ENCODE peak calls at places on chromosome 6, in seven cellular contexts. One of them, this sample, is unnamed.

GRCh38 chr6:147776631-147777030 is 268.1 kb downstream of the SAMD5 start:
- DNase-seq in germinal center: no peak
- DNase-seq in EL: no peak
- DNase-seq in body of pancreas: no peak
- DNase-seq in kidney: no peak
- DNase-seq in CD8-positive, alpha-beta T cell: no peak
- DNase-seq in small intestine: no peak
- DNase-seq in this sample: no peak

GRCh38 chr6:50958148-50958547 is 139.5 kb downstream of the TFAP2B start:
- DNase-seq in body of pancreas: no peak
- DNase-seq in kidney: no peak
- DNase-seq in CD8-positive, alpha-beta T cell: no peak
- DNase-seq in germinal center: no peak
- DNase-seq in EL: no peak
- DNase-seq in small intestine: no peak
- DNase-seq in this sample: no peak

GRCh38 chr6:19697744-19698290 is 139.4 kb upstream of the ID4 start:
- DNase-seq in germinal center: no peak
- DNase-seq in small intestine: no peak
- DNase-seq in CD8-positive, alpha-beta T cell: no peak
- DNase-seq in kidney: no peak
- DNase-seq in EL: peak
- DNase-seq in body of pancreas: no peak
- DNase-seq in this sample: no peak

GRCh38 chr6:22952076-22952475 is 382.7 kb downstream of the HDGFL1 start:
- DNase-seq in CD8-positive, alpha-beta T cell: no peak
- DNase-seq in body of pancreas: no peak
- DNase-seq in EL: no peak
- DNase-seq in germinal center: no peak
- DNase-seq in small intestine: no peak
- DNase-seq in kidney: no peak
- DNase-seq in this sample: no peak

GRCh38 chr6:35248300-35248699 is 11.2 kb upstream of the ZNF76 start:
- DNase-seq in germinal center: no peak
- DNase-seq in EL: peak
- DNase-seq in kidney: no peak
- DNase-seq in body of pancreas: no peak
- DNase-seq in CD8-positive, alpha-beta T cell: no peak
- DNase-seq in small intestine: no peak
- DNase-seq in this sample: no peak

GRCh38 chr6:14747881-14748520 is 497.9 kb upstream of the JARID2 start:
- DNase-seq in EL: peak
- DNase-seq in kidney: no peak
- DNase-seq in small intestine: no peak
- DNase-seq in germinal center: no peak
- DNase-seq in CD8-positive, alpha-beta T cell: no peak
- DNase-seq in body of pancreas: no peak
- DNase-seq in this sample: no peak

GRCh38 chr6:142845624-142846458 is 99.1 kb downstream of the HIVEP2 start:
- DNase-seq in kidney: peak
- DNase-seq in CD8-positive, alpha-beta T cell: peak
- DNase-seq in EL: peak
- DNase-seq in germinal center: peak
- DNase-seq in body of pancreas: peak
- DNase-seq in small intestine: peak
- DNase-seq in this sample: peak

GRCh38 chr6:129542705-129543104 is 167.3 kb downstream of the ARHGAP18 start:
- DNase-seq in CD8-positive, alpha-beta T cell: no peak
- DNase-seq in EL: no peak
- DNase-seq in germinal center: no peak
- DNase-seq in kidney: no peak
- DNase-seq in small intestine: no peak
- DNase-seq in body of pancreas: no peak
- DNase-seq in this sample: no peak

GRCh38 chr6:3284436-3284876 is 25.7 kb downstream of the PSMG4 start:
- DNase-seq in CD8-positive, alpha-beta T cell: no peak
- DNase-seq in EL: no peak
- DNase-seq in kidney: peak
- DNase-seq in germinal center: no peak
- DNase-seq in small intestine: no peak
- DNase-seq in body of pancreas: peak
- DNase-seq in this sample: no peak

GRCh38 chr6:39926668-39927067 is 7.6 kb downstream of the MOCS1 start:
- DNase-seq in body of pancreas: no peak
- DNase-seq in CD8-positive, alpha-beta T cell: no peak
- DNase-seq in germinal center: no peak
- DNase-seq in EL: peak
- DNase-seq in small intestine: no peak
- DNase-seq in kidney: no peak
- DNase-seq in this sample: no peak

GRCh38 chr6:70763754-70764153 is 96.1 kb downstream of the SMAP1 start:
- DNase-seq in EL: peak
- DNase-seq in CD8-positive, alpha-beta T cell: no peak
- DNase-seq in small intestine: no peak
- DNase-seq in kidney: no peak
- DNase-seq in body of pancreas: no peak
- DNase-seq in germinal center: no peak
- DNase-seq in this sample: no peak

GRCh38 chr6:128307671-128308070 is 212.7 kb downstream of the PTPRK start:
- DNase-seq in EL: peak
- DNase-seq in kidney: no peak
- DNase-seq in CD8-positive, alpha-beta T cell: no peak
- DNase-seq in small intestine: no peak
- DNase-seq in body of pancreas: no peak
- DNase-seq in germinal center: no peak
- DNase-seq in this sample: no peak

GRCh38 chr6:109526905-109527628 is 44.0 kb upstream of the ZBTB24 start:
- DNase-seq in body of pancreas: peak
- DNase-seq in CD8-positive, alpha-beta T cell: peak
- DNase-seq in small intestine: peak
- DNase-seq in EL: peak
- DNase-seq in germinal center: peak
- DNase-seq in kidney: peak
- DNase-seq in this sample: peak

GRCh38 chr6:135995160-135995898 is 143.8 kb downstream of the PDE7B start:
- DNase-seq in body of pancreas: no peak
- DNase-seq in CD8-positive, alpha-beta T cell: no peak
- DNase-seq in germinal center: no peak
- DNase-seq in kidney: no peak
- DNase-seq in small intestine: no peak
- DNase-seq in EL: peak
- DNase-seq in this sample: no peak

GRCh38 chr6:42188406-42188805 is 6.3 kb downstream of the GUCA1B start:
- DNase-seq in body of pancreas: no peak
- DNase-seq in germinal center: no peak
- DNase-seq in EL: no peak
- DNase-seq in kidney: no peak
- DNase-seq in small intestine: no peak
- DNase-seq in CD8-positive, alpha-beta T cell: no peak
- DNase-seq in this sample: no peak

GRCh38 chr6:52507557-52508260 is 69.2 kb downstream of the TRAM2 start:
- DNase-seq in germinal center: no peak
- DNase-seq in EL: peak
- DNase-seq in kidney: no peak
- DNase-seq in CD8-positive, alpha-beta T cell: no peak
- DNase-seq in small intestine: no peak
- DNase-seq in body of pancreas: no peak
- DNase-seq in this sample: no peak

GRCh38 chr6:116328528-116328903 is 42.2 kb upstream of the DSE start:
- DNase-seq in EL: no peak
- DNase-seq in kidney: no peak
- DNase-seq in body of pancreas: no peak
- DNase-seq in germinal center: no peak
- DNase-seq in CD8-positive, alpha-beta T cell: no peak
- DNase-seq in small intestine: no peak
- DNase-seq in this sample: no peak

GRCh38 chr6:150175611-150176151 is 32.8 kb downstream of the PPP1R14C start:
- DNase-seq in germinal center: no peak
- DNase-seq in kidney: no peak
- DNase-seq in small intestine: no peak
- DNase-seq in EL: no peak
- DNase-seq in CD8-positive, alpha-beta T cell: no peak
- DNase-seq in body of pancreas: no peak
- DNase-seq in this sample: no peak

GRCh38 chr6:169847773-169848380 is 96.5 kb downstream of the ERMARD start:
- DNase-seq in germinal center: no peak
- DNase-seq in EL: no peak
- DNase-seq in body of pancreas: no peak
- DNase-seq in CD8-positive, alpha-beta T cell: no peak
- DNase-seq in kidney: no peak
- DNase-seq in small intestine: no peak
- DNase-seq in this sample: no peak

GRCh38 chr6:152295346-152295745 is 341.8 kb downstream of the SYNE1 start:
- DNase-seq in CD8-positive, alpha-beta T cell: no peak
- DNase-seq in germinal center: no peak
- DNase-seq in small intestine: no peak
- DNase-seq in body of pancreas: no peak
- DNase-seq in kidney: no peak
- DNase-seq in EL: peak
- DNase-seq in this sample: no peak

GRCh38 chr6:70388814-70389213 is 24.5 kb upstream of the FAM135A start:
- DNase-seq in kidney: no peak
- DNase-seq in EL: no peak
- DNase-seq in small intestine: no peak
- DNase-seq in CD8-positive, alpha-beta T cell: no peak
- DNase-seq in body of pancreas: no peak
- DNase-seq in germinal center: no peak
- DNase-seq in this sample: no peak

GRCh38 chr6:107784669-107785068 is 39.4 kb downstream of the SCML4 start:
- DNase-seq in germinal center: no peak
- DNase-seq in CD8-positive, alpha-beta T cell: no peak
- DNase-seq in EL: peak
- DNase-seq in kidney: no peak
- DNase-seq in body of pancreas: no peak
- DNase-seq in small intestine: no peak
- DNase-seq in this sample: no peak

GRCh38 chr6:33419580-33420492 is at the start of gene SYNGAP1:
- DNase-seq in germinal center: no peak
- DNase-seq in kidney: peak
- DNase-seq in body of pancreas: no peak
- DNase-seq in small intestine: no peak
- DNase-seq in EL: peak
- DNase-seq in CD8-positive, alpha-beta T cell: no peak
- DNase-seq in this sample: no peak

GRCh38 chr6:7647504-7647903 is 57.5 kb downstream of the SNRNP48 start:
- DNase-seq in germinal center: no peak
- DNase-seq in EL: no peak
- DNase-seq in kidney: no peak
- DNase-seq in CD8-positive, alpha-beta T cell: no peak
- DNase-seq in small intestine: no peak
- DNase-seq in body of pancreas: no peak
- DNase-seq in this sample: no peak

GRCh38 chr6:13131935-13132661 is 196.2 kb downstream of the TBC1D7 start:
- DNase-seq in kidney: no peak
- DNase-seq in small intestine: no peak
- DNase-seq in CD8-positive, alpha-beta T cell: no peak
- DNase-seq in germinal center: no peak
- DNase-seq in body of pancreas: no peak
- DNase-seq in EL: no peak
- DNase-seq in this sample: no peak

GRCh38 chr6:101011165-101011564 is 130.0 kb upstream of the ASCC3 start:
- DNase-seq in body of pancreas: no peak
- DNase-seq in small intestine: peak
- DNase-seq in kidney: peak
- DNase-seq in CD8-positive, alpha-beta T cell: no peak
- DNase-seq in germinal center: no peak
- DNase-seq in EL: peak
- DNase-seq in this sample: peak

GRCh38 chr6:53189554-53189953 is 40.9 kb upstream of the GCM1 start:
- DNase-seq in small intestine: no peak
- DNase-seq in CD8-positive, alpha-beta T cell: no peak
- DNase-seq in body of pancreas: no peak
- DNase-seq in EL: no peak
- DNase-seq in germinal center: no peak
- DNase-seq in kidney: no peak
- DNase-seq in this sample: no peak

GRCh38 chr6:90868656-90869055 is 281.8 kb upstream of the MAP3K7 start:
- DNase-seq in EL: no peak
- DNase-seq in germinal center: no peak
- DNase-seq in body of pancreas: no peak
- DNase-seq in CD8-positive, alpha-beta T cell: no peak
- DNase-seq in small intestine: no peak
- DNase-seq in kidney: no peak
- DNase-seq in this sample: no peak

GRCh38 chr6:116298273-116298672 is 18.5 kb upstream of the TSPYL1 start:
- DNase-seq in kidney: no peak
- DNase-seq in germinal center: no peak
- DNase-seq in body of pancreas: no peak
- DNase-seq in small intestine: no peak
- DNase-seq in EL: no peak
- DNase-seq in CD8-positive, alpha-beta T cell: no peak
- DNase-seq in this sample: no peak